ENCODE peak calls at places on chromosomes 16 and 17, in four cellular contexts. Z is D341Med, W is left cardiac atrium, D is NCI-H146. B is an unnamed sample.

GRCh38 chr17:236641-237405 is 55.4 kb upstream of the DOC2B start:
- DNase-seq in Z (no peak), W (peak; percentile 16), D (no peak), B (no peak)

GRCh38 chr17:64005734-64006167 is 7.6 kb downstream of the PRR29 start:
- DNase-seq in Z (peak; percentile 46), W (no peak), D (peak; percentile 68), B (no peak)

GRCh38 chr16:84286568-84287220 is 8.0 kb upstream of the WFDC1 start:
- DNase-seq in Z (peak; percentile 69), W (peak; percentile 82), D (no peak), B (no peak)

GRCh38 chr16:9850716-9851115 is 331.5 kb downstream of the GRIN2A start:
- DNase-seq in Z (no peak), W (no peak), D (no peak), B (no peak)

GRCh38 chr16:26666486-26666885 is 400.2 kb upstream of the C16orf82 start:
- DNase-seq in Z (no peak), W (no peak), D (no peak), B (no peak)

GRCh38 chr16:56970934-56971767 is 9.4 kb downstream of the CETP start:
- DNase-seq in Z (no peak), W (no peak), D (no peak), B (peak; percentile 29)

GRCh38 chr17:79969906-79970305 is 65.8 kb downstream of the TBC1D16 start:
- DNase-seq in Z (no peak), W (no peak), D (no peak), B (no peak)

GRCh38 chr17:3890082-3890892 is 2.6 kb downstream of the CAMKK1 start:
- DNase-seq in Z (peak; percentile 78), W (peak; percentile 79), D (no peak), B (no peak)